ENCODE peak calls at places on chromosomes 5 and 9, in five cellular contexts. X is HCT116, I is HepG2, J is K562, Q is GM12878. O is an unnamed sample.

GRCh38 chr5:33313150-33313549 is 127.6 kb upstream of the TARS1 start:
- DNase-seq in X (peak), I (no peak), J (no peak), Q (no peak), O (no peak)

GRCh38 chr9:136302527-136302926 is 1.4 kb downstream of the CCDC187 start:
- DNase-seq in X (no peak), I (no peak), J (no peak), Q (no peak), O (no peak)

GRCh38 chr5:118548761-118549160 is 439.6 kb downstream of the DTWD2 start:
- DNase-seq in X (no peak), I (peak), J (no peak), Q (no peak), O (no peak)

GRCh38 chr9:100111235-100111634 is 12.2 kb downstream of the INVS start:
- DNase-seq in X (no peak), I (no peak), J (no peak), Q (no peak), O (no peak)

GRCh38 chr5:154862766-154863165 is 4.3 kb downstream of the CNOT8 start:
- DNase-seq in X (no peak), I (no peak), J (no peak), Q (peak), O (no peak)

GRCh38 chr9:129910628-129911567 is 75.6 kb downstream of the USP20 start:
- DNase-seq in X (peak), I (no peak), J (peak), Q (no peak), O (no peak)

GRCh38 chr9:88429595-88430430 is 41.6 kb downstream of the SPIN1 start:
- DNase-seq in X (no peak), I (no peak), J (no peak), Q (no peak), O (no peak)

GRCh38 chr9:4579011-4579410 is 83.1 kb upstream of the PLPP6 start:
- DNase-seq in X (no peak), I (no peak), J (no peak), Q (no peak), O (no peak)

GRCh38 chr9:137504432-137504777 is 45.3 kb upstream of the NSMF start:
- DNase-seq in X (no peak), I (no peak), J (no peak), Q (no peak), O (no peak)

GRCh38 chr5:111163000-111163399 is 61.2 kb upstream of the CAMK4 start:
- DNase-seq in X (no peak), I (no peak), J (no peak), Q (no peak), O (no peak)

GRCh38 chr5:110019780-110020179 is 330.1 kb downstream of the MAN2A1 start:
- DNase-seq in X (no peak), I (no peak), J (no peak), Q (no peak), O (no peak)

GRCh38 chr5:124806026-124806856 is 59.8 kb upstream of the ZNF608 start:
- DNase-seq in X (no peak), I (peak), J (peak), Q (no peak), O (peak)

GRCh38 chr5:50623666-50624065 is 42.8 kb upstream of the PARP8 start:
- DNase-seq in X (no peak), I (no peak), J (no peak), Q (no peak), O (no peak)

GRCh38 chr5:78537821-78538220 is 110.8 kb downstream of the LHFPL2 start:
- DNase-seq in X (no peak), I (peak), J (peak), Q (no peak), O (no peak)

GRCh38 chr9:123346026-123346425 is 10.0 kb upstream of the CRB2 start:
- DNase-seq in X (no peak), I (no peak), J (no peak), Q (no peak), O (no peak)

GRCh38 chr9:79152306-79152705 is 419.5 kb upstream of the TLE4 start:
- DNase-seq in X (no peak), I (no peak), J (no peak), Q (no peak), O (no peak)

GRCh38 chr5:93717162-93717561 is 24.2 kb downstream of the POU5F2 start:
- DNase-seq in X (no peak), I (peak), J (no peak), Q (no peak), O (no peak)

GRCh38 chr5:168086104-168086610 is 205.3 kb upstream of the WWC1 start:
- DNase-seq in X (no peak), I (peak), J (no peak), Q (no peak), O (no peak)

GRCh38 chr5:170451764-170452365 is 52.0 kb upstream of the KCNIP1 start:
- DNase-seq in X (no peak), I (no peak), J (no peak), Q (no peak), O (peak)

GRCh38 chr5:96256795-96257470 is 176.1 kb downstream of the PCSK1 start:
- DNase-seq in X (peak), I (no peak), J (peak), Q (no peak), O (no peak)

GRCh38 chr5:45796959-45797553 is 100.9 kb upstream of the HCN1 start:
- DNase-seq in X (no peak), I (no peak), J (peak), Q (no peak), O (no peak)

GRCh38 chr9:118091221-118091620 is 387.0 kb downstream of the TLR4 start:
- DNase-seq in X (no peak), I (no peak), J (no peak), Q (no peak), O (no peak)

GRCh38 chr5:61228229-61228628 is 66.0 kb upstream of the SMIM15 start:
- DNase-seq in X (no peak), I (no peak), J (no peak), Q (no peak), O (no peak)

GRCh38 chr9:27425827-27426716 is 98.0 kb upstream of the IFNK start:
- DNase-seq in X (no peak), I (no peak), J (no peak), Q (no peak), O (no peak)

GRCh38 chr9:16449331-16449730 is 421.1 kb downstream of the BNC2 start:
- DNase-seq in X (no peak), I (no peak), J (no peak), Q (no peak), O (no peak)

GRCh38 chr9:96500696-96501660 is 51.0 kb downstream of the HABP4 start:
- DNase-seq in X (no peak), I (no peak), J (no peak), Q (no peak), O (no peak)

GRCh38 chr5:21654-22233 is 70.2 kb upstream of the PLEKHG4B start:
- DNase-seq in X (peak), I (no peak), J (no peak), Q (no peak), O (no peak)

GRCh38 chr9:116546711-116547581 is 140.2 kb upstream of the TRIM32 start:
- DNase-seq in X (no peak), I (peak), J (no peak), Q (no peak), O (no peak)

GRCh38 chr5:148147415-148147814 is 20.9 kb upstream of the SPINK14 start:
- DNase-seq in X (no peak), I (peak), J (no peak), Q (no peak), O (no peak)

GRCh38 chr9:117290809-117291208 is 124.0 kb downstream of the ASTN2 start:
- DNase-seq in X (no peak), I (no peak), J (no peak), Q (no peak), O (no peak)

GRCh38 chr9:10250200-10250599 is 362.6 kb downstream of the PTPRD start:
- DNase-seq in X (no peak), I (no peak), J (no peak), Q (no peak), O (no peak)

GRCh38 chr5:149426931-149427330 is 47.8 kb upstream of the IL17B start:
- DNase-seq in X (no peak), I (no peak), J (no peak), Q (no peak), O (no peak)

GRCh38 chr5:126527892-126528291 is 67.1 kb downstream of the ALDH7A1 start:
- DNase-seq in X (no peak), I (no peak), J (no peak), Q (no peak), O (no peak)

GRCh38 chr9:8206720-8207119 is 407.1 kb upstream of the DMAC1 start:
- DNase-seq in X (no peak), I (no peak), J (no peak), Q (no peak), O (no peak)

GRCh38 chr5:43036409-43036808 is 3.7 kb downstream of the ANXA2R start:
- DNase-seq in X (no peak), I (no peak), J (no peak), Q (no peak), O (no peak)

GRCh38 chr5:143329843-143330242 is 73.6 kb downstream of the NR3C1 start:
- DNase-seq in X (no peak), I (no peak), J (no peak), Q (no peak), O (no peak)

GRCh38 chr5:97118623-97119022 is 23.8 kb downstream of the LIX1 start:
- DNase-seq in X (no peak), I (no peak), J (no peak), Q (no peak), O (no peak)

GRCh38 chr9:22469928-22470544 is 23.4 kb downstream of the DMRTA1 start:
- DNase-seq in X (peak), I (peak), J (no peak), Q (peak), O (peak)
- TF ChIP-seq SRF in X (no peak), I (no peak), J (no peak), Q (no peak), O (no peak)

GRCh38 chr5:17069995-17070405 is 133.9 kb upstream of the MYO10 start:
- DNase-seq in X (peak), I (no peak), J (peak), Q (no peak), O (no peak)
- TF ChIP-seq SRF in X (no peak), I (no peak), J (no peak), Q (no peak), O (no peak)

DNA sequence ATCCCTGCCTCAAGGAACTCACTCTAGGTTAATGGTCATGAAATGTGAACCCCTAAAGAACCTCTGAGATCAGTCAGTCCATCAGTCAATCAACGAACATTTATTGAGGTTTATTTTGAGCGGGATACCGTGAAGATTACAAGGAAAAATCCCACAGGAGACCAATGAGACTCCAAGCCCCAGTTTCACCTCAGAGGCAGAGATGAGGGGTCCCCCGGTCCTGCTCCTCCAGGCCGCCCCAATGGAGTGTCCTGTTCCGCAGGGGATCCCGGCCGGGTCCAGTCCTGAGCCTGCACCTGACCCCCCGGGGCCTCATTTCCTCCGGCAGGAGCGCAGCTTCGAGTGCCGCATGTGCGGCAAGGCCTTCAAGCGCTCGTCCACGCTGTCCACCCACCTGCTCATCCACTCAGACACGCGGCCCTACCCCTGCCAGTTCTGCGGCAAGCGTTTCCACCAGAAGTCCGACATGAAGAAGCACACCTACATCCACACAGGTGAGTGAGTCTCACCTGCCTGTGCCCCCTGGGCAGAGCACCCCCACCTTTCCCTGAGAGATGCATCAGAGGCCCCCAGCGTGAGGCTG is 11.0 kb downstream of the GFI1B start:
- DNase-seq in X (no peak), I (no peak), J (no peak), Q (no peak), O (no peak)
- TF ChIP-seq SRF in X (no peak), I (no peak), J (no peak), Q (no peak), O (no peak)

GRCh38 chr9:34379334-34380033 is 2.8 kb upstream of the MYORG start:
- DNase-seq in X (peak), I (peak), J (peak), Q (peak), O (peak)

GRCh38 chr9:34376596-34377401 is at the start of gene MYORG:
- DNase-seq in X (peak), I (peak), J (peak), Q (peak), O (peak)

GRCh38 chr9:34378376-34379060 is 1.8 kb upstream of the MYORG start:
- DNase-seq in X (no peak), I (no peak), J (no peak), Q (no peak), O (no peak)

GRCh38 chr9:34375901-34376595 is 650 bp downstream of the MYORG start:
- DNase-seq in X (no peak), I (peak), J (peak), Q (no peak), O (no peak)

GRCh38 chr9:34377402-34377741 is 674 bp upstream of the MYORG start:
- DNase-seq in X (no peak), I (no peak), J (peak), Q (no peak), O (no peak)
- TF ChIP-seq SRF in X (no peak), I (no peak), J (no peak), Q (no peak), O (no peak)